ENCODE peak calls at places on chromosomes 3 and 15, in nine cellular contexts. R is CD4-positive, CD25-positive, alpha-beta regulatory T cell; M is thoracic aorta; A is aorta; G is mesendoderm; Q is HL-60; T is heart right ventricle; J is fibroblast of lung; C is hepatocyte. U is an unnamed sample.

GRCh38 chr3:184085389-184085852 is 11.4 kb upstream of the HTR3E start:
- DNase-seq in R (no peak), M (no peak), A (no peak), G (peak; percentile 13), Q (peak; percentile 23), T (no peak), J (peak; percentile 23), C (peak; percentile 16), U (no peak)

GRCh38 chr15:91961357-91961756 is 107.8 kb downstream of the SLCO3A1 start:
- DNase-seq in R (no peak), M (no peak), A (no peak), G (no peak), Q (no peak), T (no peak), J (no peak), C (no peak), U (no peak)

GRCh38 chr3:67657192-67657591 is 2.8 kb upstream of the SUCLG2 start:
- DNase-seq in R (no peak), M (no peak), A (no peak), G (no peak), Q (peak; percentile 39), T (no peak), J (no peak), C (no peak), U (no peak)

GRCh38 chr3:97979610-97980009 is 7.4 kb upstream of the RIOX2 start:
- DNase-seq in R (no peak), M (no peak), A (no peak), G (peak; percentile 52), Q (no peak), T (peak; percentile 25), J (no peak), C (no peak), U (no peak)

GRCh38 chr3:9703240-9703639 is 393 bp upstream of the CPNE9 start:
- DNase-seq in R (no peak), M (no peak), A (no peak), G (no peak), Q (no peak), T (no peak), J (no peak), C (no peak), U (no peak)

GRCh38 chr15:77497108-77497737 is 76.5 kb downstream of the HMG20A start:
- DNase-seq in R (no peak), M (no peak), A (peak; percentile 85), G (peak; percentile 80), Q (no peak), T (peak; percentile 85), J (peak; percentile 55), C (peak; percentile 64), U (peak; percentile 69)

GRCh38 chr3:52570076-52570475 is 33.7 kb downstream of the UQCC5 start:
- DNase-seq in R (no peak), M (no peak), A (no peak), G (no peak), Q (no peak), T (no peak), J (peak; percentile 71), C (peak; percentile 9), U (no peak)

GRCh38 chr15:80880086-80880485 is 100.9 kb downstream of the CEMIP start:
- DNase-seq in R (no peak), M (no peak), A (no peak), G (no peak), Q (no peak), T (no peak), J (no peak), C (no peak), U (no peak)

GRCh38 chr3:69385723-69386483 is at the start of gene FRMD4B:
- DNase-seq in R (no peak), M (peak; percentile 45), A (peak; percentile 90), G (peak; percentile 49), Q (peak; percentile 58), T (peak; percentile 85), J (peak; percentile 24), C (peak; percentile 58), U (peak; percentile 73)

GRCh38 chr3:69388241-69388640 is 2.4 kb upstream of the FRMD4B start:
- DNase-seq in R (no peak), M (no peak), A (no peak), G (peak; percentile 71), Q (no peak), T (no peak), J (no peak), C (no peak), U (no peak)

GRCh38 chr3:69386535-69387385 is 872 bp upstream of the FRMD4B start:
- DNase-seq in R (no peak), M (no peak), A (no peak), G (no peak), Q (no peak), T (no peak), J (no peak), C (no peak), U (no peak)

GRCh38 chr3:69384379-69384778 is 1.5 kb downstream of the FRMD4B start:
- DNase-seq in R (no peak), M (no peak), A (no peak), G (no peak), Q (no peak), T (no peak), J (no peak), C (no peak), U (no peak)

DNA sequence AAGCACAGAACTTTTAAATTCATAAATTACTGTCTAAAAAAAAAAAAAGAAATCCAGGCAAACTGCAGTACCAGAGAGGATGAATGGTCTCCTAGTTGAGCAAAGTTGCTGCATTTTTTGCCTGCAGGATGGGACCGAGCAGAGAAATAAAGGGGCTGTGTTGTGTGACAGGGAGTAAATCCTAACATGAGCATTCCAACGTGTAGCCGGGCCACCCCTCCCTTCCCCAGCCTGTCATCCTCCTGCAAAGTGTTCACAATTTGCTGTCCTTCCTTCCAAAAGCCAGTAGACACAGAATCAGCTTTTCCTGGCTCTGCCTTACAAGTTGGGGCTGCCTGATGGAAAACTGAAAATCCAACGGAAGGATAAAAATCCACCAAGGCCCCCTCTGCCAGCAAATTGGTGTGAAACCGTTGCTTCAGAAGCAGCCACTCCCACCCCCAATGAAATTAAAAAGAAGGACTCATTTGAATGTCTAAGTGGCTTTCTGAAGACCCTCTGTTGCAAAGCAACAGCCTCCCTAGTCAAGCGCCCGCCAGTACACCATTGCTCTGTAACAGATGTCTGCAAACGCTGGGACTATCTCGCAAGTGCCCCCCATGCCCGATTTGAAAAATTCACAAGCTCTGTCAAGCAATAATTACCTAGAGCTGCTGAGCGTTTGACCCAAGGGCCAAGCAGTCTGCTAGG is 710 bp downstream of the FRMD4B start:
- DNase-seq in R (no peak), M (no peak), A (no peak), G (no peak), Q (no peak), T (no peak), J (no peak), C (no peak), U (no peak)
- H3K27me3 ChIP-seq in R (peaks cover 38% of the 10 kb centered on the region), M (no peaks in the 10 kb centered on the region), A (no peaks in the 10 kb centered on the region), G (peaks cover 9% of the 10 kb centered on the region), Q (no peaks in the 10 kb centered on the region), T (peaks cover 28% of the 10 kb centered on the region), J (no peaks in the 10 kb centered on the region), C (peaks cover 57% of the 10 kb centered on the region), U (no peaks in the 10 kb centered on the region)

DNA sequence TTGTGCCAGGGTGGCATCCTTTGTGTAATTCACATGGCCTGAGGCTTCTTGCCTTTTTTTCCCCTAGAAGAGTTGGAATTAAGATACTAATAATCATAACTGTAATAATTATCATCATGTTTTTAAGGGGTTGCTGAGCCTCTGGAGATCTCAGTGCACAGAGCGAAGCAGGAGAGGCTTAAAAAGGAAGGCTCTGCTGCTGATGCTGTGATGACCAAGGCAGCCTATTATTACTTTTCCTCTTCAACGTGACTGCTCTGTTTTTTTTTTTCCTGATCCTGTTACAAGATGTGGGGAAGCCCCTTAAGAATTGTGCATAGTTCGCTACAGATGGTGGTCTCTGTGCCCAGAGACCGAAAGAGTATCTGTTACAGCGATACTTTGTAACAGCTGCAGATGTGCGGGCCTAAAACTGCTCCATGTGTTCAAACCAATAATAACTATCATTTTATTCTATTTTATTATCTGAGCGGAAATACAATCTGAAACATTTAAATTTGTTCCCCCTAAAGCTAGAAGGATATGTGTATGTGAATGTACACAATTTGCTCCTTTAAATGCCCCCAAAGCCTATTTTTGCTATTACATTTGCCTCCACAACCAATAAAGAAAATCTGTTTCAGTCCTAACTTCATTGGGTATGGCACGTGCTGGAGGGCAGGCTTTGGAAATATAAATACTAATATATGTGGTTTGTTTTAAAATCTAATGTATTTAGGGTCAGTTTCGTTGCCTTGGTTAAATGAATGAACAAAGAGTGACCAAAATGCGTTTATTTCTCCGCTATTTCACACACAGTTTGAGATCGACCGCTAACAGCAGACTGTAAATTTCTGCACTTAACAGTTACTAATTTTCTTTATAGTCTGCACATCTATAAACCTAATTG is 4.6 kb downstream of the SHOX2 start:
- DNase-seq in R (no peak), M (no peak), A (no peak), G (no peak), Q (no peak), T (no peak), J (no peak), C (no peak), U (no peak)
- H3K27me3 ChIP-seq in R (peaks cover 80% of the 10 kb centered on the region), M (peaks cover 45% of the 10 kb centered on the region), A (peaks cover 2% of the 10 kb centered on the region), G (peaks cover 54% of the 10 kb centered on the region), Q (no peaks in the 10 kb centered on the region), T (peaks cover 100% of the 10 kb centered on the region), J (peaks cover 58% of the 10 kb centered on the region), C (peaks cover 95% of the 10 kb centered on the region), U (peaks cover 3% of the 10 kb centered on the region)

GRCh38 chr15:67836134-67836455 is 3.8 kb downstream of the RNU6-1 start:
- DNase-seq in R (no peak), M (no peak), A (no peak), G (no peak), Q (no peak), T (no peak), J (no peak), C (no peak), U (no peak)

GRCh38 chr15:67833504-67834248 is 6.2 kb downstream of the RNU6-1 start:
- DNase-seq in R (peak; percentile 36), M (no peak), A (peak; percentile 79), G (peak; percentile 81), Q (peak; percentile 62), T (no peak), J (no peak), C (peak; percentile 69), U (no peak)

GRCh38 chr15:67834249-67834592 is 5.6 kb downstream of the RNU6-1 start:
- DNase-seq in R (peak; percentile 9), M (no peak), A (no peak), G (no peak), Q (no peak), T (no peak), J (no peak), C (no peak), U (no peak)

GRCh38 chr15:67835349-67836133 is 4.3 kb downstream of the RNU6-1 start:
- DNase-seq in R (peak; percentile 32), M (no peak), A (no peak), G (peak; percentile 60), Q (no peak), T (no peak), J (no peak), C (no peak), U (no peak)

DNA sequence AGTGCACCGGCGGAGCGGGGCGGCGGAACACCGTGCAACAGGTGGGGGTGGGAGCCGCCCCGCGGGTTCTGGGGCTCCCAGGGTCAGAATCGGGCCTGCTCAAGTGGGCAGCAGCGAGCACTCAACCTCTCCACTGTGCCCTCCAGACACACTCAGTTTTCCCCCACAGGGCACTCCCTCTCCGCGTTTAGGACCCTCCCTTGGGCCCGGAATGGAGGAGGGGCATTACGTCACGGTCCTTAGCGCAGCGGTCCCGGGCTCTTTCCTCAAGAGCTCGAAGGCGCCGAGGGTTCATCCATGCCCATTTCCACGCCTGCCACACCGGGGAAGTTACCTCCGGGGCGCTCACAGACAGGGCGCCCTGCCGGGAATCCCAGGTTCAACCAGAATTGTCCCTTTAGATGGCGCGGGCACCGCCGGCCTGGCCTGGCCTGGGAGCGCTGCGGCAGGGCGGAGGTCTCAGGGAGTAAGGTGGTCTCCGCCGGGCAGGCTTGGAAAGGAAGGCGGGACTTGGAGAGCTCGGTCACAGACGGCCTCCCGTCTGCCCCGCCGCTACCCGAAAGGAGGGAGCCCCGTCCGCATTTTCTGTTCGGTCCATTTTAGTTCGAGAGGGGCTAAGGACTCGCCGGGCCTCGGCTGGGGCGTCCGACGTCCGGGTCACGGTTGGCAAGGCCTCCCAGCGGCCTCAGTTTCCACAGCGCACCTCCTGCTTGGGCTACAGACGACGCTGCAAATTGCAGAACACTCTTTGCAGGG is 5.1 kb downstream of the RNU6-1 start:
- DNase-seq in R (peak; percentile 17), M (no peak), A (no peak), G (peak; percentile 57), Q (no peak), T (no peak), J (no peak), C (no peak), U (no peak)
- H3K27me3 ChIP-seq in R (peaks cover 33% of the 10 kb centered on the region), M (peaks cover 38% of the 10 kb centered on the region), A (no peaks in the 10 kb centered on the region), G (peaks cover 61% of the 10 kb centered on the region), Q (no peaks in the 10 kb centered on the region), T (peaks cover 66% of the 10 kb centered on the region), J (peaks cover 68% of the 10 kb centered on the region), C (peaks cover 63% of the 10 kb centered on the region), U (peaks cover 12% of the 10 kb centered on the region)

GRCh38 chr3:123031051-123031450 is 3.5 kb upstream of the SEMA5B start:
- DNase-seq in R (no peak), M (no peak), A (no peak), G (peak; percentile 85), Q (no peak), T (no peak), J (no peak), C (no peak), U (no peak)
- H3K27me3 ChIP-seq in R (peaks cover 39% of the 10 kb centered on the region), M (no peaks in the 10 kb centered on the region), A (no peaks in the 10 kb centered on the region), G (no peaks in the 10 kb centered on the region), Q (peaks cover 32% of the 10 kb centered on the region), T (peaks cover 55% of the 10 kb centered on the region), J (peaks cover 58% of the 10 kb centered on the region), C (peaks cover 36% of the 10 kb centered on the region), U (peaks cover 30% of the 10 kb centered on the region)